ENCODE peak calls at places on chromosome 12, in four cellular contexts. One of them, this sample, is unnamed.

GRCh38 chr12:101021911-101022388 is 188.1 kb downstream of the SLC5A8 start:
- DNase-seq in GM12878: no peak
- DNase-seq in K562: no peak
- DNase-seq in HepG2: peak; percentile 5
- DNase-seq in this sample: no peak

GRCh38 chr12:642633-643477 is 20.4 kb downstream of the NINJ2 start:
- DNase-seq in GM12878: no peak
- DNase-seq in K562: peak; percentile 91
- DNase-seq in HepG2: no peak
- DNase-seq in this sample: peak; percentile 71

GRCh38 chr12:57309420-57309819 is 58.4 kb upstream of the STAC3 start:
- DNase-seq in GM12878: no peak
- DNase-seq in K562: no peak
- DNase-seq in HepG2: no peak
- DNase-seq in this sample: no peak

GRCh38 chr12:88057994-88058718 is 29.0 kb upstream of the C12orf50 start:
- DNase-seq in GM12878: no peak
- DNase-seq in K562: no peak
- DNase-seq in HepG2: no peak
- DNase-seq in this sample: no peak

GRCh38 chr12:58745348-58746125 is 174.8 kb downstream of the LRIG3 start:
- DNase-seq in GM12878: no peak
- DNase-seq in K562: no peak
- DNase-seq in HepG2: no peak
- DNase-seq in this sample: no peak

GRCh38 chr12:122052285-122052684 is 26.3 kb upstream of the MLXIP start:
- DNase-seq in GM12878: no peak
- DNase-seq in K562: no peak
- DNase-seq in HepG2: no peak
- DNase-seq in this sample: no peak

GRCh38 chr12:100987552-100988277 is 193.1 kb downstream of the ANO4 start:
- DNase-seq in GM12878: peak; percentile 83
- DNase-seq in K562: peak; percentile 18
- DNase-seq in HepG2: peak; percentile 20
- DNase-seq in this sample: peak; percentile 65

GRCh38 chr12:56724660-56724988 is 475 bp downstream of the NACA start:
- DNase-seq in GM12878: no peak
- DNase-seq in K562: peak; percentile 67
- DNase-seq in HepG2: no peak
- DNase-seq in this sample: no peak

GRCh38 chr12:96401061-96401871 is 1.0 kb upstream of the CDK17 start:
- DNase-seq in GM12878: peak; percentile 72
- DNase-seq in K562: peak; percentile 39
- DNase-seq in HepG2: peak; percentile 45
- DNase-seq in this sample: no peak

GRCh38 chr12:58346032-58346632 is 404.8 kb downstream of the ATP23 start:
- DNase-seq in GM12878: no peak
- DNase-seq in K562: peak; percentile 49
- DNase-seq in HepG2: peak; percentile 4
- DNase-seq in this sample: no peak

GRCh38 chr12:121955258-121956040 is 37.1 kb downstream of the CFAP251 start:
- DNase-seq in GM12878: no peak
- DNase-seq in K562: peak; percentile 41
- DNase-seq in HepG2: no peak
- DNase-seq in this sample: no peak

GRCh38 chr12:14243941-14244340 is 121.5 kb upstream of the ATF7IP start:
- DNase-seq in GM12878: no peak
- DNase-seq in K562: no peak
- DNase-seq in HepG2: no peak
- DNase-seq in this sample: no peak

GRCh38 chr12:30774599-30774998 is 19.8 kb upstream of the CAPRIN2 start:
- DNase-seq in GM12878: no peak
- DNase-seq in K562: no peak
- DNase-seq in HepG2: no peak
- DNase-seq in this sample: no peak

GRCh38 chr12:112868459-112869041 is 38.2 kb upstream of the OAS1 start:
- DNase-seq in GM12878: no peak
- DNase-seq in K562: no peak
- DNase-seq in HepG2: peak; percentile 21
- DNase-seq in this sample: peak; percentile 48

GRCh38 chr12:42729532-42729895 is 140.0 kb upstream of the PRICKLE1 start:
- DNase-seq in GM12878: no peak
- DNase-seq in K562: no peak
- DNase-seq in HepG2: no peak
- DNase-seq in this sample: no peak

GRCh38 chr12:48105321-48105866 is 485 bp downstream of the SENP1 start:
- DNase-seq in GM12878: peak; percentile 38
- DNase-seq in K562: no peak
- DNase-seq in HepG2: no peak
- DNase-seq in this sample: no peak

GRCh38 chr12:62785941-62786559 is 148.9 kb downstream of the PPM1H start:
- DNase-seq in GM12878: no peak
- DNase-seq in K562: no peak
- DNase-seq in HepG2: no peak
- DNase-seq in this sample: no peak

GRCh38 chr12:104285740-104286537 is 17.6 kb upstream of the EID3 start:
- DNase-seq in GM12878: no peak
- DNase-seq in K562: no peak
- DNase-seq in HepG2: no peak
- DNase-seq in this sample: no peak

GRCh38 chr12:75900781-75901254 is 130.8 kb downstream of the PHLDA1 start:
- DNase-seq in GM12878: no peak
- DNase-seq in K562: no peak
- DNase-seq in HepG2: peak; percentile 94
- DNase-seq in this sample: no peak

GRCh38 chr12:68159681-68160304 is at the start of gene IFNG:
- DNase-seq in GM12878: peak; percentile 27
- DNase-seq in K562: no peak
- DNase-seq in HepG2: no peak
- DNase-seq in this sample: no peak

GRCh38 chr12:123995023-123995422 is 22.0 kb downstream of the ZNF664 start:
- DNase-seq in GM12878: no peak
- DNase-seq in K562: no peak
- DNase-seq in HepG2: no peak
- DNase-seq in this sample: no peak

GRCh38 chr12:101850199-101850598 is 19.4 kb upstream of the GNPTAB start:
- DNase-seq in GM12878: no peak
- DNase-seq in K562: no peak
- DNase-seq in HepG2: no peak
- DNase-seq in this sample: no peak

GRCh38 chr12:113846275-113846674 is 119.8 kb downstream of the RBM19 start:
- DNase-seq in GM12878: no peak
- DNase-seq in K562: no peak
- DNase-seq in HepG2: no peak
- DNase-seq in this sample: no peak

GRCh38 chr12:122449317-122449716 is 26.8 kb upstream of the CLIP1 start:
- DNase-seq in GM12878: no peak
- DNase-seq in K562: no peak
- DNase-seq in HepG2: peak; percentile 82
- DNase-seq in this sample: no peak

GRCh38 chr12:120259418-120260202 is 5.9 kb downstream of the PXN start:
- DNase-seq in GM12878: no peak
- DNase-seq in K562: no peak
- DNase-seq in HepG2: no peak
- DNase-seq in this sample: no peak

GRCh38 chr12:115518-115917 is 49.0 kb downstream of the IQSEC3 start:
- DNase-seq in GM12878: no peak
- DNase-seq in K562: no peak
- DNase-seq in HepG2: no peak
- DNase-seq in this sample: no peak

GRCh38 chr12:56630180-56630632 is at the start of gene BAZ2A:
- DNase-seq in GM12878: no peak
- DNase-seq in K562: peak; percentile 89
- DNase-seq in HepG2: peak; percentile 64
- DNase-seq in this sample: peak; percentile 94

GRCh38 chr12:6041891-6042290 is 82.6 kb downstream of the VWF start:
- DNase-seq in GM12878: no peak
- DNase-seq in K562: no peak
- DNase-seq in HepG2: no peak
- DNase-seq in this sample: no peak

GRCh38 chr12:2503762-2504161 is 291.0 kb upstream of the FKBP4 start:
- DNase-seq in GM12878: no peak
- DNase-seq in K562: no peak
- DNase-seq in HepG2: no peak
- DNase-seq in this sample: no peak

GRCh38 chr12:46628176-46628575 is 197.6 kb downstream of the SLC38A4 start:
- DNase-seq in GM12878: no peak
- DNase-seq in K562: no peak
- DNase-seq in HepG2: no peak
- DNase-seq in this sample: no peak

GRCh38 chr12:7269273-7269672 is 34.6 kb upstream of the ACSM4 start:
- DNase-seq in GM12878: no peak
- DNase-seq in K562: no peak
- DNase-seq in HepG2: no peak
- DNase-seq in this sample: no peak

GRCh38 chr12:79424109-79424721 is 266.5 kb downstream of the PAWR start:
- DNase-seq in GM12878: no peak
- DNase-seq in K562: no peak
- DNase-seq in HepG2: peak; percentile 91
- DNase-seq in this sample: no peak

GRCh38 chr12:9132008-9132535 is 16.4 kb upstream of the A2M start:
- DNase-seq in GM12878: no peak
- DNase-seq in K562: no peak
- DNase-seq in HepG2: peak; percentile 100
- DNase-seq in this sample: no peak

GRCh38 chr12:65740873-65741600 is 83.2 kb upstream of the HMGA2 start:
- DNase-seq in GM12878: no peak
- DNase-seq in K562: peak; percentile 83
- DNase-seq in HepG2: peak; percentile 69
- DNase-seq in this sample: peak; percentile 97

GRCh38 chr12:30698346-30698745 is 2.7 kb upstream of the IPO8 start:
- DNase-seq in GM12878: no peak
- DNase-seq in K562: no peak
- DNase-seq in HepG2: no peak
- DNase-seq in this sample: no peak

GRCh38 chr12:2154050-2154449 is 101.3 kb downstream of the CACNA1C start:
- DNase-seq in GM12878: no peak
- DNase-seq in K562: no peak
- DNase-seq in HepG2: no peak
- DNase-seq in this sample: no peak

GRCh38 chr12:77814361-77814760 is 16.3 kb upstream of the NAV3 start:
- DNase-seq in GM12878: no peak
- DNase-seq in K562: no peak
- DNase-seq in HepG2: no peak
- DNase-seq in this sample: no peak

GRCh38 chr12:122982494-122982850 is 2.0 kb downstream of the ARL6IP4 start:
- DNase-seq in GM12878: no peak
- DNase-seq in K562: no peak
- DNase-seq in HepG2: no peak
- DNase-seq in this sample: no peak

GRCh38 chr12:132249747-132250478 is 79.5 kb downstream of the GALNT9 start:
- DNase-seq in GM12878: no peak
- DNase-seq in K562: no peak
- DNase-seq in HepG2: no peak
- DNase-seq in this sample: no peak
- TF ChIP-seq TCF7 in GM12878: no peak
- TF ChIP-seq TCF7 in K562: no peak
- TF ChIP-seq TCF7 in HepG2: no peak
- TF ChIP-seq TCF7 in this sample: no peak

DNA sequence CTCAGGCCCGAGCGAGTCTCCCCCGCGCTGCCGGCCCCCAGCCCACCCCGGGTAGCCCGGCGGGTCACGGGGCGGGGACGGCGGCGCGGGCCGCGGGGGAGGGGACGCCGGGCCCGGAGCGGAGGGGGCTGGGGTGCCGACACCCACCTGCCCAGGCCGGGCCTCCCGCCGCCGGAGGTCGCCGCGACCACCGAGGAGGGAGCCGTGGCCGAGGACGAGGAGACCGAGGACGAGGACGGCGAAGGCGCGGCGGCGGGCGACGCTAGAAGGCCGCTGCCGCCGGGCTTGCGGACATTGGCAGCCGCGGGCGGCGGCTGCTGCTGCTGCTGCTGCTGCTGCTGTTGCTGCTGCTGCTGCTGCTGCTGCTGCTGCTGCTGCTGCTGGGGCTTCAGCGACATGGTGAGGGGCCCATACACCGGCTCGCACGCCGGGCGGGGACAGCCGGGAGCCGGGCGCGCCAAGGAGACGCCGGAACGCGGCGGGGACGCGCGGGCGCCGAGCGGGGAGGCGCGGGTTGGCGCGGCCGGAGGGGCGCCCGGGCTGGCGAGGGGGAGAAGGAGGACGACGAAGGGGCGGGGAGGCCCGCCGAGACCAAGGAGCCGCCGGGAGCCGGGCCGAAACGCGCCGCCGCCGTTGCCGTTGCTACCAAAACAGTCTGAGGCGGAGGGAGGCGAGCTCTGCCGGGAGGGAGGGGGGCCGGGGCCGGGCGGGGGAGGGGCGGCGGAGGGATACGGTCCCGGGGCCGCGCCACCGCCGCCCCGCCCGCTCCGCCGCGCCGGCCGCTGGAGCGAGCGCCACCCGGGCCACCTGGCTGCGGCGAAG is at the start of gene ATXN2:
- DNase-seq in GM12878: no peak
- DNase-seq in K562: peak; percentile 90
- DNase-seq in HepG2: no peak
- DNase-seq in this sample: peak; percentile 54
- TF ChIP-seq TCF7 in GM12878: no peak
- TF ChIP-seq TCF7 in K562: no peak
- TF ChIP-seq TCF7 in HepG2: no peak
- TF ChIP-seq TCF7 in this sample: no peak

GRCh38 chr12:108959748-108960655 is 60.9 kb downstream of the SVOP start:
- DNase-seq in GM12878: no peak
- DNase-seq in K562: no peak
- DNase-seq in HepG2: no peak
- DNase-seq in this sample: no peak

GRCh38 chr12:108949976-108950375 is 70.1 kb downstream of the DAO start:
- DNase-seq in GM12878: no peak
- DNase-seq in K562: no peak
- DNase-seq in HepG2: no peak
- DNase-seq in this sample: no peak

GRCh38 chr12:108950991-108951739 is 69.7 kb downstream of the SVOP start:
- DNase-seq in GM12878: peak; percentile 38
- DNase-seq in K562: peak; percentile 72
- DNase-seq in HepG2: peak; percentile 60
- DNase-seq in this sample: peak; percentile 74

GRCh38 chr12:108955225-108955835 is 65.5 kb downstream of the SVOP start:
- DNase-seq in GM12878: no peak
- DNase-seq in K562: no peak
- DNase-seq in HepG2: peak; percentile 7
- DNase-seq in this sample: no peak
- TF ChIP-seq TCF7 in GM12878: no peak
- TF ChIP-seq TCF7 in K562: no peak
- TF ChIP-seq TCF7 in HepG2: no peak
- TF ChIP-seq TCF7 in this sample: no peak

GRCh38 chr12:44848771-44849085 is 27.4 kb downstream of the NELL2 start:
- DNase-seq in GM12878: peak; percentile 17
- DNase-seq in K562: no peak
- DNase-seq in HepG2: no peak
- DNase-seq in this sample: no peak
- TF ChIP-seq TCF7 in GM12878: no peak
- TF ChIP-seq TCF7 in K562: no peak
- TF ChIP-seq TCF7 in HepG2: no peak
- TF ChIP-seq TCF7 in this sample: no peak

This sample was measured in WTC11.